ENCODE peak calls at places on chromosomes 6 and 20, in seven cellular contexts. X is right cardiac atrium, G is cardiac fibroblast, K is psoas muscle, R is GM12865, Y is IMR-90, W is GM23248. N is an unnamed sample.

GRCh38 chr6:48826318-48826595 is 636.8 kb downstream of the MMUT start:
- DNase-seq in X (no peak), G (no peak), K (no peak), R (no peak), Y (no peak), W (peak; percentile 19), N (no peak)

GRCh38 chr20:47343007-47343472 is 13.5 kb downstream of the ZMYND8 start:
- DNase-seq in X (no peak), G (no peak), K (no peak), R (no peak), Y (peak; percentile 62), W (no peak), N (no peak)

GRCh38 chr20:10647471-10647870 is 26.3 kb downstream of the JAG1 start:
- DNase-seq in X (no peak), G (no peak), K (no peak), R (peak; percentile 54), Y (no peak), W (peak; percentile 23), N (peak; percentile 68)

GRCh38 chr6:167420858-167421766 is 96.2 kb downstream of the TTLL2 start:
- DNase-seq in X (no peak), G (no peak), K (no peak), R (no peak), Y (no peak), W (no peak), N (no peak)

GRCh38 chr20:4216866-4217265 is 201.5 kb upstream of the RNF24 start:
- DNase-seq in X (no peak), G (no peak), K (peak; percentile 54), R (no peak), Y (no peak), W (no peak), N (no peak)

GRCh38 chr20:41607791-41608190 is 10.4 kb downstream of the CHD6 start:
- DNase-seq in X (no peak), G (no peak), K (no peak), R (no peak), Y (no peak), W (no peak), N (no peak)

GRCh38 chr6:147834377-147834776 is 325.9 kb downstream of the SAMD5 start:
- DNase-seq in X (no peak), G (no peak), K (no peak), R (no peak), Y (no peak), W (no peak), N (no peak)

GRCh38 chr20:19706463-19706862 is 51.6 kb upstream of the RIN2 start:
- DNase-seq in X (no peak), G (no peak), K (no peak), R (peak; percentile 21), Y (no peak), W (no peak), N (no peak)

GRCh38 chr6:153031335-153031955 is 28.9 kb upstream of the MTRF1L start:
- DNase-seq in X (no peak), G (peak; percentile 63), K (no peak), R (no peak), Y (peak; percentile 64), W (peak; percentile 15), N (no peak)

GRCh38 chr6:158040051-158040803 is 58.6 kb downstream of the SYNJ2 start:
- DNase-seq in X (peak; percentile 52), G (peak; percentile 98), K (peak; percentile 38), R (peak; percentile 82), Y (peak; percentile 100), W (peak; percentile 96), N (peak; percentile 80)

GRCh38 chr20:45407067-45407745 is 883 bp upstream of the DBNDD2 start:
- DNase-seq in X (peak; percentile 81), G (peak; percentile 41), K (peak; percentile 82), R (no peak), Y (no peak), W (peak; percentile 74), N (peak; percentile 65)

GRCh38 chr6:12555267-12555666 is 161.3 kb upstream of the PHACTR1 start:
- DNase-seq in X (no peak), G (peak; percentile 89), K (no peak), R (no peak), Y (peak; percentile 61), W (peak; percentile 89), N (no peak)

GRCh38 chr20:56343861-56344381 is 14.9 kb upstream of the FAM210B start:
- DNase-seq in X (peak; percentile 55), G (peak; percentile 46), K (no peak), R (peak; percentile 53), Y (peak; percentile 24), W (peak; percentile 75), N (no peak)

GRCh38 chr20:57394087-57395082 is 3.2 kb downstream of the RBM38 start:
- DNase-seq in X (peak; percentile 64), G (no peak), K (peak; percentile 62), R (no peak), Y (no peak), W (no peak), N (no peak)

GRCh38 chr6:53824714-53825113 is 29.9 kb downstream of the LRRC1 start:
- DNase-seq in X (no peak), G (peak; percentile 54), K (no peak), R (no peak), Y (no peak), W (no peak), N (no peak)

GRCh38 chr20:60249436-60249835 is 291.2 kb downstream of the CDH26 start:
- DNase-seq in X (no peak), G (peak; percentile 96), K (no peak), R (no peak), Y (peak; percentile 98), W (peak; percentile 97), N (no peak)

GRCh38 chr20:31830406-31830981 is 11.3 kb downstream of the MYLK2 start:
- DNase-seq in X (no peak), G (no peak), K (peak; percentile 39), R (no peak), Y (no peak), W (no peak), N (no peak)

GRCh38 chr6:84428300-84428907 is 201.0 kb upstream of the CEP162 start:
- DNase-seq in X (peak; percentile 78), G (peak; percentile 80), K (peak; percentile 58), R (peak; percentile 44), Y (peak; percentile 45), W (peak; percentile 76), N (peak; percentile 69)

GRCh38 chr6:54689620-54690019 is 157.0 kb upstream of the FAM83B start:
- DNase-seq in X (no peak), G (no peak), K (no peak), R (no peak), Y (no peak), W (no peak), N (no peak)

GRCh38 chr6:129929433-129929832 is 68.3 kb upstream of the TMEM244 start:
- DNase-seq in X (no peak), G (peak; percentile 93), K (no peak), R (no peak), Y (peak; percentile 92), W (peak; percentile 93), N (no peak)

GRCh38 chr20:24678351-24679106 is 209.1 kb downstream of the SYNDIG1 start:
- DNase-seq in X (no peak), G (no peak), K (no peak), R (no peak), Y (no peak), W (no peak), N (peak; percentile 56)

GRCh38 chr20:19833395-19833794 is 75.3 kb downstream of the RIN2 start:
- DNase-seq in X (no peak), G (no peak), K (no peak), R (no peak), Y (no peak), W (no peak), N (no peak)

GRCh38 chr6:17212541-17213371 is 68.4 kb upstream of the RBM24 start:
- DNase-seq in X (peak; percentile 83), G (no peak), K (peak; percentile 81), R (no peak), Y (no peak), W (peak; percentile 11), N (no peak)

GRCh38 chr6:44967481-44967880 is 360.6 kb upstream of the RUNX2 start:
- DNase-seq in X (no peak), G (no peak), K (no peak), R (no peak), Y (no peak), W (peak; percentile 35), N (no peak)

GRCh38 chr6:159169193-159169555 is at the start of gene FNDC1:
- DNase-seq in X (peak; percentile 82), G (no peak), K (peak; percentile 55), R (peak; percentile 33), Y (no peak), W (peak; percentile 67), N (no peak)
- H3K4me3 ChIP-seq in X (peak within 1 kb of the TSS; percentile 36), G (peak within 1 kb of the TSS; percentile 28), K (peak within 1 kb of the TSS; percentile 52), R (no peak within 1 kb of the TSS), Y (peak within 1 kb of the TSS; percentile 34), W (peak within 1 kb of the TSS; percentile 72), N (peak within 1 kb of the TSS; percentile 41)

GRCh38 chr20:48819813-48820648 is 7.8 kb downstream of the PREX1 start:
- DNase-seq in X (peak; percentile 47), G (no peak), K (no peak), R (no peak), Y (no peak), W (no peak), N (no peak)
- H3K4me3 ChIP-seq in X (no peak overlapping the region), G (no peak overlapping the region), K (no peak overlapping the region), R (no peak overlapping the region), Y (no peak overlapping the region), W (no peak overlapping the region), N (no peak overlapping the region)

DNA sequence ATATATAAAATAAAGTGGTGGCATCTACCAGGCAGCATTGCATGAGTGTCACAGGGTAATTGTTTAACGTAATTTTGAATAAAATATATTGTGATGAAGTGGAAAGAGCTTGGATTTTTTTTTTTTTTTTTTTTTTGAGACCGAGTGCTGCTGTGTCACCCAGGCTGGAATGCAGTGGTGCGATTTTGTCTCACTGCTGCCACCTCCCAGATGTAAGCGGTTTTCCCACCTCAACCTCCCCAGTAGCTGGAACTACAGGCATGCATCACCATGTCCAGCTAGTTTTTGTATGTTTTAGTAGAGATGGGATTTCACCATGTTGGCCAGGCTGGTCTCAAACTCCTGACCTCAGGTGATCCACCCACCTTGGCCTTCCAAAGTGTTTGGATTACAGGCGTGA is 81.1 kb upstream of the SMIM8 start:
- DNase-seq in X (no peak), G (no peak), K (no peak), R (no peak), Y (no peak), W (peak; percentile 5), N (no peak)
- H3K4me3 ChIP-seq in X (no peak overlapping the region), G (no peak overlapping the region), K (no peak overlapping the region), R (no peak overlapping the region), Y (no peak overlapping the region), W (no peak overlapping the region), N (no peak overlapping the region)

DNA sequence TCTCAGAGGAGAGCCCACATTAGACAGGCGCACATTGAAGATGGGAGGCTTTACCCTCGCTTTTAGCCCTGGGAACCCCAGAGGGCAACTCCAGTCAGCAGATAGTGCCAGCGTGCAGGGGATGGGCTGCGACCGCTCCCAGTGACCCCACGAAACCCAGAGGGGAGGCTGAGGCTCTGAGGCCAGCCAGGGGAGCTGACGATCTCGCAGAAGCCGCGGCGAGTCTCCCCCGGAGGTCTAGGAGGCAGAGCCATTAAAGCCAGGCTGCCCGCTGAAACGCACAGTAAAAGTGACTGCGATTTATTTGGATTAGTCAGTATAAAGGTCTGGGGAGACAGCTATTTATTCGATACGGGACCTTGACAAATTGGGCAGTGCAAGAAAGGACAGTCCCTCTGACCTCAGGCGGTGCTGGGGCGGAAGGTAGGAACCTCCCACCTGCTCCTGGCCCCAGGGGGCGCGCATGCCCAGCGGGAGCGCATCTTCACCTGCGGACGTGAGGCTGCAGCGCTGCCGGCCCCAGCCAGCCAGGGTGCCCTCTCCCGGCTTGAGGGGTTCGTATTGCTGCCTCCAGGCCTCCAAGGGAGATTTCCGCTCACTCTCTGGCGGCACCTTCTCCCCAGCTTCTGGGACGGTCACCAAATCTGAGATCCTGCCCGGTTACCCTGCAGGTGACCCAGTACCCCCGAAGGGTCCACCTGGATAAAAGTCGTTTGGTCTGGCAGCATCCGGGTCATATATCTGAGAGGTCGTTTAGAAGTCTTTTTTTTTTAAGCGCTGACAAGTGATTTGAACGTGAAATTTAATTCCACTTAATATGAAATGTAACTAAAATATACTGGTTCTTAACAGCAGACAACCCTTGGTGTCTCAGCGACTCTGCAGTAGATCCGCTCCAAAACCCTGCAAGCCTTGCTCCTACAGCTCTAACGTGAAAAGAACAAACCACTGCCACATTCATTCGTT is 34.0 kb upstream of the TCF21 start:
- DNase-seq in X (peak; percentile 51), G (no peak), K (no peak), R (peak; percentile 6), Y (no peak), W (peak; percentile 27), N (no peak)
- H3K4me3 ChIP-seq in X (peak overlapping the region; percentile 50), G (peak overlapping the region; percentile 45), K (no peak overlapping the region), R (no peak overlapping the region), Y (peak overlapping the region; percentile 25), W (no peak overlapping the region), N (no peak overlapping the region)

N was measured in tibial artery.